ENCODE peak calls at places on chromosomes 5 and 9, in four cellular contexts. One of them, this sample, is unnamed.

GRCh38 chr9:73011346-73011745 is 58.5 kb upstream of the ALDH1A1 start:
- DNase-seq in RPMI7951: no peak
- DNase-seq in dermis blood vessel endothelial cell: peak
- DNase-seq in A549: no peak
- DNase-seq in this sample: peak

GRCh38 chr5:2725957-2726356 is 25.5 kb downstream of the IRX2 start:
- DNase-seq in RPMI7951: no peak
- DNase-seq in dermis blood vessel endothelial cell: no peak
- DNase-seq in A549: no peak
- DNase-seq in this sample: no peak

GRCh38 chr9:19028835-19029451 is 4.1 kb downstream of the SAXO1 start:
- DNase-seq in A549: peak
- DNase-seq in RPMI7951: peak
- DNase-seq in dermis blood vessel endothelial cell: peak
- DNase-seq in this sample: peak

GRCh38 chr5:171379961-171380360 is 7.7 kb upstream of the NPM1 start:
- DNase-seq in A549: no peak
- DNase-seq in dermis blood vessel endothelial cell: no peak
- DNase-seq in RPMI7951: no peak
- DNase-seq in this sample: no peak

GRCh38 chr5:142872217-142872616 is 102.0 kb downstream of the ARHGAP26 start:
- DNase-seq in A549: no peak
- DNase-seq in RPMI7951: no peak
- DNase-seq in dermis blood vessel endothelial cell: no peak
- DNase-seq in this sample: no peak

GRCh38 chr9:124044448-124044847 is 32.9 kb downstream of the LHX2 start:
- DNase-seq in RPMI7951: no peak
- DNase-seq in A549: no peak
- DNase-seq in dermis blood vessel endothelial cell: no peak
- DNase-seq in this sample: no peak

GRCh38 chr9:121944741-121945191 is 148.3 kb downstream of the TTLL11 start:
- DNase-seq in dermis blood vessel endothelial cell: peak
- DNase-seq in RPMI7951: peak
- DNase-seq in A549: no peak
- DNase-seq in this sample: peak

GRCh38 chr9:110133608-110134214 is 74.2 kb downstream of the C9orf152 start:
- DNase-seq in A549: peak
- DNase-seq in dermis blood vessel endothelial cell: peak
- DNase-seq in RPMI7951: peak
- DNase-seq in this sample: peak

GRCh38 chr5:12354686-12355085 is 450.4 kb upstream of the CTNND2 start:
- DNase-seq in dermis blood vessel endothelial cell: no peak
- DNase-seq in RPMI7951: no peak
- DNase-seq in A549: no peak
- DNase-seq in this sample: no peak

GRCh38 chr5:150763023-150763793 is 4.4 kb upstream of the DCTN4 start:
- DNase-seq in RPMI7951: peak
- DNase-seq in dermis blood vessel endothelial cell: peak
- DNase-seq in A549: peak
- DNase-seq in this sample: peak

GRCh38 chr5:56557198-56557597 is 258.2 kb upstream of the MAP3K1 start:
- DNase-seq in dermis blood vessel endothelial cell: no peak
- DNase-seq in A549: no peak
- DNase-seq in RPMI7951: no peak
- DNase-seq in this sample: no peak

GRCh38 chr5:178205749-178206047 is 1.4 kb downstream of the HNRNPAB start:
- DNase-seq in RPMI7951: no peak
- DNase-seq in A549: no peak
- DNase-seq in dermis blood vessel endothelial cell: no peak
- DNase-seq in this sample: no peak

GRCh38 chr9:21730899-21731298 is 71.5 kb upstream of the MTAP start:
- DNase-seq in A549: no peak
- DNase-seq in dermis blood vessel endothelial cell: no peak
- DNase-seq in RPMI7951: no peak
- DNase-seq in this sample: no peak

GRCh38 chr5:148902478-148902877 is 76.1 kb downstream of the ADRB2 start:
- DNase-seq in A549: no peak
- DNase-seq in dermis blood vessel endothelial cell: no peak
- DNase-seq in RPMI7951: no peak
- DNase-seq in this sample: no peak

GRCh38 chr5:154447074-154447725 is 1.4 kb downstream of the SAP30L start:
- DNase-seq in dermis blood vessel endothelial cell: peak
- DNase-seq in A549: no peak
- DNase-seq in RPMI7951: no peak
- DNase-seq in this sample: no peak

GRCh38 chr5:57777174-57777581 is 294.6 kb upstream of the ACTBL2 start:
- DNase-seq in A549: no peak
- DNase-seq in dermis blood vessel endothelial cell: no peak
- DNase-seq in RPMI7951: peak
- DNase-seq in this sample: no peak

This sample was measured in dermis microvascular lymphatic vessel endothelial cell.